ENCODE peak calls at places on chromosomes 1 and 21, in ten cellular contexts. U is NAMALWA; V is HCT116; M is stimulated activated CD4-positive, alpha-beta T cell treated with anti-CD3 and anti-CD28 coated beads, Interleukin-4, amount 100 ng/mL, for 48 hours; Z is fibroblast of lung; P is activated CD4-positive, CD25-positive, alpha-beta regulatory T cell treated with anti-CD3 and anti-CD28 coated beads, Interleukin-2, amount 50 U/mL, for 16 hours; A is stomach; X is CD8-positive, alpha-beta memory T cell; E is activated T-cell treated with anti-CD3 and anti-CD28 coated beads for 1 hour; R is activated CD8-positive, alpha-beta T cell treated with anti-CD3 and anti-CD28 coated beads for 36 hours. Y is an unnamed sample.

GRCh38 chr1:101474039-101474665 is 237.3 kb downstream of the S1PR1 start:
- DNase-seq in P (no peak), V (peak; percentile 35), A (no peak), E (no peak), U (peak; percentile 62), X (no peak), M (no peak), Z (peak; percentile 14), R (no peak), Y (no peak)

GRCh38 chr1:198234511-198235251 is 77.9 kb downstream of the NEK7 start:
- DNase-seq in E (no peak), R (no peak), A (no peak), M (no peak), V (no peak), P (no peak), U (no peak), X (no peak), Z (peak; percentile 50), Y (peak; percentile 44)

GRCh38 chr1:25774921-25775774 is 24.8 kb upstream of the SELENON start:
- DNase-seq in P (peak; percentile 64), U (peak; percentile 76), X (peak; percentile 94), E (peak; percentile 68), Z (no peak), R (peak; percentile 99), M (peak; percentile 73), V (no peak), A (no peak), Y (peak; percentile 53)

GRCh38 chr1:25990702-25991395 is 7.0 kb downstream of the PAFAH2 start:
- DNase-seq in A (no peak), M (no peak), R (peak; percentile 62), V (no peak), P (no peak), U (no peak), X (peak; percentile 57), Z (no peak), E (peak; percentile 36), Y (no peak)

GRCh38 chr1:1356796-1357401 is 1.5 kb downstream of the MXRA8 start:
- DNase-seq in M (no peak), A (peak; percentile 73), U (peak; percentile 43), Z (no peak), V (no peak), E (no peak), R (no peak), P (no peak), X (no peak), Y (no peak)

GRCh38 chr1:197173571-197174482 is 27.4 kb upstream of the ASPM start:
- DNase-seq in P (no peak), U (no peak), M (no peak), V (no peak), A (no peak), E (no peak), X (no peak), Z (peak; percentile 58), R (no peak), Y (no peak)

GRCh38 chr1:234772345-234773147 is 162.6 kb upstream of the IRF2BP2 start:
- DNase-seq in P (peak; percentile 69), M (peak; percentile 75), X (peak; percentile 82), A (peak; percentile 65), E (peak; percentile 70), U (peak; percentile 91), R (peak; percentile 98), V (peak; percentile 97), Z (peak; percentile 96), Y (no peak)

GRCh38 chr1:197092491-197093023 is 25.5 kb upstream of the F13B start:
- DNase-seq in V (no peak), A (no peak), Z (no peak), E (no peak), U (no peak), P (no peak), R (no peak), X (no peak), M (no peak), Y (no peak)

GRCh38 chr21:46119565-46120271 is 21.8 kb downstream of the COL6A2 start:
- DNase-seq in A (no peak), V (no peak), X (no peak), P (no peak), R (no peak), E (no peak), M (no peak), Z (no peak), U (no peak), Y (no peak)

GRCh38 chr1:2555634-2556276 is 416 bp upstream of the TNFRSF14 start:
- DNase-seq in Z (peak; percentile 49), M (peak; percentile 73), P (peak; percentile 44), R (peak; percentile 96), U (peak; percentile 72), X (peak; percentile 74), E (peak; percentile 55), V (no peak), A (peak; percentile 82), Y (no peak)

GRCh38 chr1:150243003-150243402 is 7.1 kb upstream of the ANP32E start:
- DNase-seq in A (no peak), X (no peak), V (no peak), Z (no peak), R (no peak), U (no peak), P (no peak), E (no peak), M (no peak), Y (no peak)

GRCh38 chr1:58487002-58487401 is 59.5 kb downstream of the OMA1 start:
- DNase-seq in E (no peak), R (peak; percentile 15), A (no peak), X (no peak), V (no peak), P (no peak), U (no peak), M (no peak), Z (no peak), Y (no peak)

GRCh38 chr1:153652795-153653507 is 5.6 kb upstream of the SNAPIN start:
- DNase-seq in E (no peak), Z (peak; percentile 21), X (no peak), P (no peak), A (no peak), R (no peak), V (no peak), U (no peak), M (no peak), Y (no peak)

GRCh38 chr1:31181515-31182343 is 58.0 kb downstream of the NKAIN1 start:
- DNase-seq in E (no peak), Z (peak; percentile 37), P (no peak), A (peak; percentile 36), U (peak; percentile 78), X (peak; percentile 6), V (peak; percentile 47), M (peak; percentile 59), R (peak; percentile 66), Y (peak; percentile 21)

GRCh38 chr1:239810071-239810481 is 281.6 kb upstream of the FMN2 start:
- DNase-seq in V (no peak), X (no peak), U (no peak), A (no peak), R (no peak), M (no peak), Z (no peak), E (no peak), P (no peak), Y (no peak)

GRCh38 chr1:42430751-42431150 is 25.1 kb downstream of the ZMYND12 start:
- DNase-seq in X (no peak), P (no peak), M (no peak), A (no peak), V (no peak), E (no peak), U (no peak), Z (no peak), R (peak; percentile 9), Y (no peak)

GRCh38 chr1:12339861-12340557 is 110.2 kb downstream of the VPS13D start:
- DNase-seq in E (no peak), R (no peak), V (no peak), P (no peak), X (no peak), M (no peak), A (no peak), U (peak; percentile 30), Z (no peak), Y (no peak)

GRCh38 chr1:18795002-18795689 is 64.3 kb downstream of the TAS1R2 start:
- DNase-seq in A (no peak), R (no peak), M (no peak), X (no peak), Z (no peak), V (no peak), P (no peak), U (no peak), E (no peak), Y (no peak)

GRCh38 chr1:182671779-182672486 is 12.5 kb downstream of the RGS8 start:
- DNase-seq in R (no peak), U (peak; percentile 28), P (no peak), Z (no peak), V (no peak), E (no peak), M (no peak), X (no peak), A (no peak), Y (no peak)

GRCh38 chr1:243882276-243882675 is 32.2 kb upstream of the AKT3 start:
- DNase-seq in A (no peak), U (no peak), P (no peak), R (no peak), M (no peak), X (no peak), V (no peak), Z (peak; percentile 17), E (no peak), Y (no peak)

GRCh38 chr21:17798796-17799195 is 20.4 kb downstream of the C21orf91 start:
- DNase-seq in R (no peak), P (no peak), Z (no peak), X (no peak), M (no peak), U (no peak), E (no peak), V (no peak), A (no peak), Y (no peak)

GRCh38 chr1:24929876-24930702 is at the start of gene RUNX3:
- DNase-seq in V (peak; percentile 58), A (peak; percentile 64), Z (no peak), X (peak; percentile 95), P (peak; percentile 87), R (peak; percentile 92), U (peak; percentile 96), M (peak; percentile 84), E (peak; percentile 87), Y (no peak)

GRCh38 chr1:18479484-18479883 is 1.2 kb upstream of the KLHDC7A start:
- DNase-seq in M (no peak), X (no peak), E (no peak), A (no peak), P (no peak), R (no peak), Z (no peak), V (no peak), U (no peak), Y (no peak)

GRCh38 chr1:201023517-201023902 is at the start of gene KIF21B:
- DNase-seq in P (peak; percentile 81), R (peak; percentile 92), E (peak; percentile 88), M (peak; percentile 86), A (peak; percentile 88), U (peak; percentile 92), V (no peak), X (peak; percentile 92), Z (peak; percentile 18), Y (peak; percentile 86)

GRCh38 chr1:203797216-203797615 is 1.8 kb downstream of the ZBED6 start:
- DNase-seq in P (no peak), E (no peak), M (no peak), A (no peak), R (no peak), V (no peak), Z (no peak), X (no peak), U (no peak), Y (no peak)

GRCh38 chr1:180898441-180899219 is 14.1 kb upstream of the KIAA1614 start:
- DNase-seq in R (no peak), M (no peak), V (no peak), P (no peak), Z (peak; percentile 8), E (no peak), A (no peak), X (no peak), U (no peak), Y (no peak)

GRCh38 chr1:11143401-11143800 is 43.7 kb upstream of the EXOSC10 start:
- DNase-seq in A (no peak), P (no peak), R (no peak), X (no peak), E (no peak), U (no peak), M (no peak), V (no peak), Z (no peak), Y (no peak)

GRCh38 chr1:10399487-10399917 is 638 bp downstream of the PGD start:
- DNase-seq in V (no peak), M (peak; percentile 10), U (no peak), E (no peak), X (no peak), A (no peak), R (peak; percentile 42), Z (peak; percentile 35), P (no peak), Y (no peak)

Y was measured in T47D.